ENCODE peak calls at places on chromosomes 16 and 17, in four cellular contexts. A is activated naive CD4-positive, alpha-beta T cell; D is IMR-90; W is activated gamma-delta T cell. T is an unnamed sample.

GRCh38 chr16:59330030-59330670 is 596.0 kb upstream of the GOT2 start:
- DNase-seq in A (no peak), D (peak), W (no peak), T (no peak)

GRCh38 chr17:51662204-51663056 is 402.1 kb downstream of the UTP18 start:
- DNase-seq in A (no peak), D (no peak), W (no peak), T (no peak)

GRCh38 chr17:8500609-8501008 is 64.9 kb downstream of the NDEL1 start:
- DNase-seq in A (no peak), D (no peak), W (no peak), T (no peak)

GRCh38 chr16:53876811-53877210 is 172.9 kb downstream of the FTO start:
- DNase-seq in A (no peak), D (no peak), W (no peak), T (no peak)

GRCh38 chr16:20243731-20244281 is 83.5 kb downstream of the GP2 start:
- DNase-seq in A (no peak), D (no peak), W (no peak), T (no peak)

GRCh38 chr16:12462690-12463646 is 340.7 kb downstream of the CPPED1 start:
- DNase-seq in A (no peak), D (peak), W (no peak), T (peak)

GRCh38 chr16:65967376-65967775 is 399.1 kb upstream of the CDH5 start:
- DNase-seq in A (no peak), D (peak), W (no peak), T (peak)

GRCh38 chr17:19391432-19391831 is 4.4 kb upstream of the MFAP4 start:
- DNase-seq in A (no peak), D (no peak), W (no peak), T (no peak)

GRCh38 chr16:53840472-53840871 is 136.5 kb downstream of the FTO start:
- DNase-seq in A (no peak), D (no peak), W (no peak), T (no peak)

GRCh38 chr17:79082311-79083190 is 7.9 kb downstream of the ENGASE start:
- DNase-seq in A (peak), D (peak), W (no peak), T (no peak)

GRCh38 chr16:28326881-28327610 is 34.7 kb downstream of the SBK1 start:
- DNase-seq in A (peak), D (peak), W (peak), T (no peak)

GRCh38 chr17:79280822-79281572 is 206.4 kb downstream of the ENGASE start:
- DNase-seq in A (no peak), D (no peak), W (no peak), T (no peak)

GRCh38 chr16:50323335-50324011 is 45.3 kb downstream of the BRD7 start:
- DNase-seq in A (no peak), D (peak), W (no peak), T (no peak)

GRCh38 chr16:24540575-24541240 is 1.3 kb downstream of the RBBP6 start:
- DNase-seq in A (no peak), D (peak), W (no peak), T (no peak)

GRCh38 chr17:29592850-29593545 is at the start of gene ANKRD13B:
- DNase-seq in A (no peak), D (no peak), W (no peak), T (no peak)

GRCh38 chr17:71085238-71086033 is 916.1 kb downstream of the KCNJ2 start:
- DNase-seq in A (no peak), D (no peak), W (no peak), T (no peak)

GRCh38 chr16:89993971-89994370 is 25.3 kb downstream of the DBNDD1 start:
- DNase-seq in A (no peak), D (no peak), W (no peak), T (no peak)

GRCh38 chr17:35460354-35460851 is 11.8 kb upstream of the SLFN13 start:
- DNase-seq in A (peak), D (no peak), W (peak), T (no peak)

GRCh38 chr16:81261049-81261648 is 22.7 kb downstream of the BCO1 start:
- DNase-seq in A (no peak), D (no peak), W (no peak), T (no peak)

GRCh38 chr16:85162478-85163277 is 50.4 kb upstream of the CIBAR2 start:
- DNase-seq in A (no peak), D (peak), W (no peak), T (no peak)

GRCh38 chr16:46980926-46981325 is 7.5 kb upstream of the DNAJA2 start:
- DNase-seq in A (no peak), D (no peak), W (no peak), T (no peak)

GRCh38 chr17:28282596-28282995 is 36.4 kb upstream of the TMEM97 start:
- DNase-seq in A (no peak), D (peak), W (no peak), T (peak)